ENCODE peak calls at places on chromosomes 1 and 21, in four cellular contexts. G is cardiac muscle cell; N is CD8-positive, alpha-beta memory T cell; L is tibial nerve. S is an unnamed sample. For H3K4me1, the result is how much of the 10 kb centered on the place peaks cover.

GRCh38 chr1:188425687-188426086 is 1596.9 kb downstream of the PLA2G4A start:
- DNase-seq in L (no peak), G (peak), N (no peak), S (no peak)

GRCh38 chr1:223741861-223742260 is 29.5 kb downstream of the CAPN2 start:
- DNase-seq in L (no peak), N (no peak), G (no peak), S (no peak)

GRCh38 chr21:46056450-46056903 is 41.4 kb upstream of the COL6A2 start:
- DNase-seq in G (peak), N (no peak), L (peak), S (peak)

GRCh38 chr1:192133350-192133950 is 24.8 kb upstream of the RGS18 start:
- DNase-seq in L (no peak), N (no peak), G (peak), S (no peak)

GRCh38 chr1:2336499-2336898 is 54.9 kb downstream of the MORN1 start:
- DNase-seq in G (no peak), N (no peak), L (no peak), S (no peak)

GRCh38 chr1:72397786-72398185 is 115.4 kb upstream of the NEGR1 start:
- DNase-seq in L (no peak), G (peak), N (no peak), S (peak)

GRCh38 chr1:229171934-229172333 is 99.0 kb upstream of the RAB4A start:
- DNase-seq in L (no peak), N (no peak), G (no peak), S (no peak)

GRCh38 chr1:162908236-162908635 is 47.3 kb upstream of the CCDC190 start:
- DNase-seq in N (no peak), G (no peak), L (no peak), S (no peak)

GRCh38 chr21:34037009-34037408 is 36.4 kb upstream of the MRPS6 start:
- DNase-seq in L (no peak), N (no peak), G (no peak), S (no peak)

GRCh38 chr1:8813991-8814390 is 3.4 kb downstream of the RERE start:
- DNase-seq in N (no peak), G (no peak), L (no peak), S (no peak)

GRCh38 chr1:242454262-242455051 is 70.0 kb downstream of the PLD5 start:
- DNase-seq in N (no peak), G (peak), L (no peak), S (peak)

GRCh38 chr1:221100196-221100950 is 221.1 kb downstream of the HLX start:
- DNase-seq in G (peak), L (no peak), N (no peak), S (no peak)

GRCh38 chr1:85884372-85885035 is 176.3 kb upstream of the ZNHIT6 start:
- DNase-seq in L (no peak), N (no peak), G (peak), S (no peak)

GRCh38 chr1:41103761-41104160 is 82.2 kb upstream of the SLFNL1 start:
- DNase-seq in N (no peak), L (no peak), G (no peak), S (no peak)

GRCh38 chr1:27405074-27405473 is 12.7 kb downstream of the GPR3 start:
- DNase-seq in G (peak), N (no peak), L (no peak), S (no peak)

GRCh38 chr1:94679336-94680007 is 137.9 kb upstream of the F3 start:
- DNase-seq in G (peak), N (no peak), L (peak), S (peak)

GRCh38 chr1:190711069-190711468 is 233.4 kb upstream of the BRINP3 start:
- DNase-seq in N (no peak), L (no peak), G (no peak), S (no peak)

GRCh38 chr21:46295996-46296752 is 10.0 kb downstream of the YBEY start:
- DNase-seq in G (peak), L (peak), N (no peak), S (peak)

GRCh38 chr1:164559342-164560070 is 522 bp downstream of the PBX1 start:
- DNase-seq in N (no peak), L (no peak), G (peak), S (peak)

GRCh38 chr1:17798799-17799382 is 43.8 kb downstream of the ACTL8 start:
- DNase-seq in L (no peak), N (no peak), G (no peak), S (no peak)

GRCh38 chr1:232968965-232969364 is 18.6 kb downstream of the NTPCR start:
- DNase-seq in N (no peak), G (peak), L (no peak), S (no peak)

GRCh38 chr1:212158912-212159796 is 123.6 kb downstream of the DTL start:
- DNase-seq in N (peak), G (no peak), L (no peak), S (no peak)

GRCh38 chr1:179178965-179179364 is 50.5 kb downstream of the ABL2 start:
- DNase-seq in N (no peak), G (peak), L (no peak), S (no peak)

GRCh38 chr1:221040716-221041275 is 161.6 kb downstream of the HLX start:
- DNase-seq in G (no peak), N (no peak), L (no peak), S (no peak)

GRCh38 chr1:245986404-245987221 is 520.5 kb downstream of the SMYD3 start:
- DNase-seq in G (peak), N (no peak), L (no peak), S (no peak)

GRCh38 chr1:69569281-69569970 is 1.7 kb downstream of the LRRC7 start:
- DNase-seq in N (no peak), L (no peak), G (peak), S (no peak)

GRCh38 chr1:119293777-119294176 is 74.8 kb upstream of the HAO2 start:
- DNase-seq in L (no peak), G (no peak), N (no peak), S (no peak)

GRCh38 chr1:206895320-206895719 is 1.9 kb upstream of the IL24 start:
- DNase-seq in G (no peak), L (no peak), N (no peak), S (no peak)

GRCh38 chr1:29975036-29975694 is 738.8 kb downstream of the PTPRU start:
- DNase-seq in L (no peak), G (peak), N (no peak), S (no peak)

GRCh38 chr1:112172294-112172882 is 182.9 kb upstream of the KCND3 start:
- DNase-seq in L (peak), N (no peak), G (peak), S (peak)

GRCh38 chr1:119940697-119941096 is 44.4 kb upstream of the ADAM30 start:
- DNase-seq in G (no peak), N (no peak), L (no peak), S (no peak)

GRCh38 chr1:39061951-39062350 is 35.8 kb downstream of the NDUFS5 start:
- DNase-seq in L (no peak), G (no peak), N (no peak), S (no peak)

GRCh38 chr1:222975472-222976122 is 160.8 kb downstream of the DISP1 start:
- DNase-seq in L (no peak), N (no peak), G (peak), S (peak)

GRCh38 chr1:230205719-230206198 is 138.7 kb downstream of the GALNT2 start:
- DNase-seq in N (no peak), G (peak), L (no peak), S (no peak)

GRCh38 chr1:21449906-21450305 is 10.0 kb downstream of the NBPF3 start:
- DNase-seq in L (no peak), G (peak), N (no peak), S (no peak)

GRCh38 chr1:200415693-200416593 is 6.1 kb upstream of the ZNF281 start:
- DNase-seq in N (no peak), G (peak), L (peak), S (peak)

GRCh38 chr1:56866656-56867055 is 12.1 kb downstream of the C8A start:
- DNase-seq in G (peak), N (no peak), L (no peak), S (no peak)

GRCh38 chr1:117599822-117600221 is 6.0 kb upstream of the TENT5C start:
- DNase-seq in L (no peak), G (no peak), N (no peak), S (no peak)

GRCh38 chr1:189657131-189657530 is 820.5 kb downstream of the BRINP3 start:
- DNase-seq in G (no peak), N (no peak), L (no peak), S (no peak)
- H3K4me1 ChIP-seq in G (under half), N (under half), L (under half), S (under half)

GRCh38 chr1:226661965-226662364 is 77.1 kb downstream of the ITPKB start:
- DNase-seq in L (no peak), N (no peak), G (no peak), S (no peak)

GRCh38 chr1:226664413-226665101 is 74.5 kb downstream of the ITPKB start:
- DNase-seq in L (peak), N (no peak), G (peak), S (peak)

GRCh38 chr1:226662704-226663326 is 76.3 kb downstream of the ITPKB start:
- DNase-seq in G (peak), N (peak), L (peak), S (peak)

GRCh38 chr1:226661271-226661670 is 77.8 kb downstream of the ITPKB start:
- DNase-seq in N (no peak), G (no peak), L (no peak), S (no peak)

GRCh38 chr1:226663327-226663704 is 75.8 kb downstream of the ITPKB start:
- DNase-seq in L (no peak), N (no peak), G (no peak), S (no peak)
- H3K27ac ChIP-seq in L (no peak), N (peak), G (no peak), S (peak)

GRCh38 chr1:203630697-203631096 is 4.1 kb downstream of the ATP2B4 start:
- DNase-seq in L (no peak), G (no peak), N (no peak), S (peak)

GRCh38 chr1:203631946-203632345 is 5.3 kb downstream of the ATP2B4 start:
- DNase-seq in G (no peak), N (no peak), L (no peak), S (no peak)

GRCh38 chr1:203632941-203633340 is 6.3 kb downstream of the ATP2B4 start:
- DNase-seq in N (no peak), L (no peak), G (no peak), S (no peak)

GRCh38 chr1:203629509-203630082 is 3.0 kb downstream of the ATP2B4 start:
- DNase-seq in N (peak), L (peak), G (peak), S (peak)

GRCh38 chr1:203631349-203631748 is 4.7 kb downstream of the ATP2B4 start:
- DNase-seq in L (no peak), G (no peak), N (no peak), S (no peak)
- H3K4me1 ChIP-seq in L (under half), G (under half), N (under half), S (under half)

GRCh38 chr1:207925210-207925609 is 14.3 kb upstream of the CD34 start:
- DNase-seq in N (no peak), L (peak), G (peak), S (peak)
- H3K27ac ChIP-seq in N (no peak), L (peak), G (no peak), S (no peak)

GRCh38 chr1:197737916-197738315 is 37.4 kb downstream of the DENND1B start:
- DNase-seq in G (no peak), N (no peak), L (no peak), S (no peak)
- H3K4me1 ChIP-seq in G (under half), N (under half), L (under half), S (under half)

GRCh38 chr1:205274041-205274691 is 46.4 kb downstream of the TMCC2 start:
- DNase-seq in G (no peak), L (no peak), N (no peak), S (peak)
- H3K27ac ChIP-seq in G (no peak), L (peak), N (no peak), S (no peak)